ENCODE peak calls at places on chromosomes 4 and X, in four cellular contexts. J is MM.1S, F is left colon, H is epithelial cell of esophagus. K is an unnamed sample.

GRCh38 chrX:7170903-7171302 is 22.9 kb upstream of the PUDP start:
- DNase-seq in F (peak), H (peak), J (no peak), K (peak)

GRCh38 chr4:160969914-160970313 is 1193.9 kb downstream of the FSTL5 start:
- DNase-seq in F (no peak), J (no peak), H (no peak), K (no peak)

GRCh38 chr4:11412211-11412610 is 16.5 kb downstream of the HS3ST1 start:
- DNase-seq in J (no peak), H (no peak), F (no peak), K (no peak)

GRCh38 chr4:4792516-4792915 is 66.9 kb upstream of the MSX1 start:
- DNase-seq in H (no peak), J (no peak), F (no peak), K (no peak)

GRCh38 chr4:142660728-142661127 is 185.4 kb downstream of the INPP4B start:
- DNase-seq in F (no peak), H (no peak), J (no peak), K (no peak)

GRCh38 chr4:59223292-59223941 is 1976.7 kb upstream of the ADGRL3 start:
- DNase-seq in H (no peak), J (no peak), F (no peak), K (no peak)

GRCh38 chr4:169293343-169294176 is 22.8 kb upstream of the SH3RF1 start:
- DNase-seq in F (no peak), H (no peak), J (peak), K (no peak)

GRCh38 chr4:30181918-30182317 is 538.3 kb upstream of the PCDH7 start:
- DNase-seq in H (no peak), J (peak), F (no peak), K (no peak)

GRCh38 chrX:72030431-72030830 is 101.3 kb downstream of the RTL5 start:
- DNase-seq in F (no peak), J (no peak), H (no peak), K (peak)

GRCh38 chrX:67939270-67939669 is 395.4 kb downstream of the AR start:
- DNase-seq in H (no peak), F (no peak), J (no peak), K (no peak)

GRCh38 chr4:19309365-19309764 is 942.3 kb upstream of the SLIT2 start:
- DNase-seq in F (no peak), J (peak), H (peak), K (peak)

GRCh38 chr4:97367878-97368277 is 775.4 kb downstream of the STPG2 start:
- DNase-seq in J (no peak), H (peak), F (no peak), K (peak)

K was measured in renal cortical epithelial cell.